ENCODE peak calls at places on chromosomes 7 and 10, in five cellular contexts. R is activated CD4-positive, alpha-beta T cell treated with anti-CD3 and anti-CD28 coated beads, Interleukin-2, amount 50 U/mL, for 48 hours; I is CD4-positive, alpha-beta T cell; U is stimulated activated CD8-positive, alpha-beta memory T cell treated with anti-CD3 and anti-CD28 coated beads, Interleukin-12 subunit alpha, Interleukin-12 subunit beta, amount 100 ng/mL, for 1 hour; T is choroid plexus epithelial cell. O is an unnamed sample.

GRCh38 chr7:133044722-133045473 is 37.0 kb downstream of the CHCHD3 start:
- DNase-seq in I (no peak), U (no peak), T (peak), R (no peak), O (no peak)

GRCh38 chr7:2800923-2801682 is 43.0 kb downstream of the GNA12 start:
- DNase-seq in R (no peak), U (no peak), T (peak), I (no peak), O (no peak)

GRCh38 chr7:120052884-120053382 is 220.0 kb upstream of the KCND2 start:
- DNase-seq in T (peak), U (no peak), R (no peak), I (no peak), O (no peak)

GRCh38 chr7:3975371-3975770 is 674.3 kb downstream of the SDK1 start:
- DNase-seq in U (no peak), R (no peak), T (no peak), I (no peak), O (no peak)

GRCh38 chr10:95693331-95693667 is 428 bp downstream of the TCTN3 start:
- DNase-seq in I (no peak), R (no peak), T (no peak), U (no peak), O (no peak)

GRCh38 chr7:84123903-84124573 is 70.6 kb downstream of the SEMA3A start:
- DNase-seq in R (no peak), T (peak), I (no peak), U (no peak), O (no peak)

GRCh38 chr10:113034008-113034407 is 84.0 kb downstream of the TCF7L2 start:
- DNase-seq in U (no peak), T (no peak), I (no peak), R (no peak), O (no peak)

GRCh38 chr10:6918305-6918704 is 338.2 kb upstream of the PRKCQ start:
- DNase-seq in R (peak), U (peak), T (peak), I (peak), O (peak)

GRCh38 chr10:35423505-35424306 is 87.4 kb downstream of the CCNY start:
- DNase-seq in T (peak), I (no peak), R (no peak), U (no peak), O (no peak)

GRCh38 chr7:46839651-46840050 is 742.3 kb downstream of the TNS3 start:
- DNase-seq in R (no peak), T (no peak), I (no peak), U (no peak), O (no peak)

GRCh38 chr10:132374612-132375011 is 22.4 kb upstream of the PWWP2B start:
- DNase-seq in I (peak), T (no peak), R (no peak), U (no peak), O (no peak)

GRCh38 chr10:46070749-46071148 is 24.7 kb upstream of the MSMB start:
- DNase-seq in T (no peak), I (no peak), R (no peak), U (no peak), O (no peak)

GRCh38 chr7:138478499-138478908 is 18.4 kb downstream of the TRIM24 start:
- DNase-seq in U (no peak), T (no peak), I (no peak), R (no peak), O (no peak)

GRCh38 chr10:488081-488932 is 201.2 kb downstream of the DIP2C start:
- DNase-seq in U (no peak), T (no peak), I (no peak), R (no peak), O (no peak)

GRCh38 chr10:44008270-44008916 is 359.7 kb upstream of the ZNF32 start:
- DNase-seq in R (no peak), U (no peak), I (no peak), T (peak), O (no peak)

GRCh38 chr7:150404785-150405583 is 25.9 kb downstream of the ZNF775 start:
- DNase-seq in I (peak), T (peak), R (peak), U (peak), O (peak)

GRCh38 chr10:77512219-77512578 is 125.4 kb downstream of the KCNMA1 start:
- DNase-seq in R (no peak), I (no peak), U (no peak), T (no peak), O (no peak)

GRCh38 chr7:47379629-47380324 is 202.1 kb downstream of the TNS3 start:
- DNase-seq in U (no peak), R (no peak), T (peak), I (no peak), O (no peak)

GRCh38 chr10:24449334-24449740 is 240.4 kb downstream of the KIAA1217 start:
- DNase-seq in T (peak), I (no peak), R (no peak), U (no peak), O (no peak)

GRCh38 chr10:103849212-103849877 is 6.0 kb downstream of the SH3PXD2A start:
- DNase-seq in I (no peak), U (no peak), T (no peak), R (no peak), O (no peak)

GRCh38 chr10:73060738-73061635 is 35.7 kb downstream of the P4HA1 start:
- DNase-seq in I (no peak), T (peak), U (no peak), R (no peak), O (no peak)

GRCh38 chr10:13751191-13751764 is 164.5 kb downstream of the PRPF18 start:
- DNase-seq in I (no peak), U (no peak), R (no peak), T (no peak), O (no peak)

GRCh38 chr7:25894002-25894901 is 257.7 kb upstream of the NFE2L3 start:
- DNase-seq in R (peak), T (peak), U (no peak), I (peak), O (peak)

GRCh38 chr10:72889391-72889831 is 4.1 kb upstream of the OIT3 start:
- DNase-seq in U (no peak), R (no peak), I (no peak), T (peak), O (no peak)

GRCh38 chr10:58264780-58265179 is 2.9 kb downstream of the IPMK start:
- DNase-seq in R (no peak), I (no peak), U (no peak), T (no peak), O (no peak)

GRCh38 chr7:128202287-128202957 is 38.7 kb upstream of the LEP start:
- DNase-seq in U (no peak), R (no peak), T (no peak), I (no peak), O (no peak)

GRCh38 chr10:79333513-79333912 is 13.8 kb upstream of the PPIF start:
- DNase-seq in T (peak), R (no peak), I (no peak), U (no peak), O (no peak)

GRCh38 chr10:11036424-11037011 is 18.8 kb downstream of the CELF2 start:
- DNase-seq in I (no peak), T (peak), U (no peak), R (no peak), O (no peak)

GRCh38 chr10:77899080-77899477 is 27.5 kb downstream of the DLG5 start:
- DNase-seq in I (no peak), U (no peak), R (no peak), T (no peak), O (no peak)

GRCh38 chr10:109992485-109992884 is 15.3 kb upstream of the ADD3 start:
- DNase-seq in U (no peak), I (no peak), R (no peak), T (peak), O (no peak)

GRCh38 chr7:37558320-37558719 is 109.7 kb upstream of the ELMO1 start:
- DNase-seq in U (no peak), R (no peak), I (no peak), T (no peak), O (no peak)

GRCh38 chr7:120794100-120794729 is 63.7 kb downstream of the TSPAN12 start:
- DNase-seq in I (no peak), U (no peak), T (peak), R (no peak), O (no peak)

GRCh38 chr7:68787586-68787985 is 810.7 kb upstream of the AUTS2 start:
- DNase-seq in U (no peak), I (no peak), R (no peak), T (no peak), O (no peak)

O was measured in memory B cell.